ENCODE peak calls at places on chromosomes 12 and 14, in nine cellular contexts. One of them, this sample, is unnamed.

GRCh38 chr12:19298837-19299605 is 140.3 kb upstream of the AEBP2 start:
- DNase-seq in HFF-Myc: no peak
- DNase-seq in CD8-positive, alpha-beta memory T cell: no peak
- DNase-seq in GM23248: peak; percentile 30
- DNase-seq in NCI-H2107: no peak
- DNase-seq in endothelial cell: no peak
- DNase-seq in activated CD4-positive, alpha-beta T cell treated with anti-CD3 and anti-CD28 coated beads for 48 hours: no peak
- DNase-seq in progenitor cell of endocrine pancreas: no peak
- DNase-seq in GM10248: no peak
- DNase-seq in this sample: no peak

GRCh38 chr12:72236071-72236705 is 36.0 kb upstream of the TRHDE start:
- DNase-seq in HFF-Myc: no peak
- DNase-seq in CD8-positive, alpha-beta memory T cell: no peak
- DNase-seq in GM23248: peak; percentile 7
- DNase-seq in NCI-H2107: no peak
- DNase-seq in endothelial cell: no peak
- DNase-seq in activated CD4-positive, alpha-beta T cell treated with anti-CD3 and anti-CD28 coated beads for 48 hours: no peak
- DNase-seq in progenitor cell of endocrine pancreas: no peak
- DNase-seq in GM10248: no peak
- DNase-seq in this sample: no peak

GRCh38 chr14:51310453-51311074 is 70.5 kb downstream of the TMX1 start:
- DNase-seq in HFF-Myc: peak; percentile 83
- DNase-seq in CD8-positive, alpha-beta memory T cell: no peak
- DNase-seq in GM23248: peak; percentile 80
- DNase-seq in NCI-H2107: no peak
- DNase-seq in endothelial cell: no peak
- DNase-seq in activated CD4-positive, alpha-beta T cell treated with anti-CD3 and anti-CD28 coated beads for 48 hours: no peak
- DNase-seq in progenitor cell of endocrine pancreas: no peak
- DNase-seq in GM10248: no peak
- DNase-seq in this sample: no peak

GRCh38 chr12:34296143-34297041 is 274.1 kb downstream of the ALG10 start:
- DNase-seq in HFF-Myc: no peak
- DNase-seq in CD8-positive, alpha-beta memory T cell: no peak
- DNase-seq in GM23248: no peak
- DNase-seq in NCI-H2107: no peak
- DNase-seq in endothelial cell: no peak
- DNase-seq in activated CD4-positive, alpha-beta T cell treated with anti-CD3 and anti-CD28 coated beads for 48 hours: no peak
- DNase-seq in progenitor cell of endocrine pancreas: no peak
- DNase-seq in GM10248: no peak
- DNase-seq in this sample: peak; percentile 7

GRCh38 chr12:30896461-30896860 is 30.1 kb upstream of the TSPAN11 start:
- DNase-seq in HFF-Myc: no peak
- DNase-seq in CD8-positive, alpha-beta memory T cell: no peak
- DNase-seq in GM23248: peak; percentile 81
- DNase-seq in NCI-H2107: no peak
- DNase-seq in endothelial cell: no peak
- DNase-seq in activated CD4-positive, alpha-beta T cell treated with anti-CD3 and anti-CD28 coated beads for 48 hours: no peak
- DNase-seq in progenitor cell of endocrine pancreas: no peak
- DNase-seq in GM10248: no peak
- DNase-seq in this sample: no peak

GRCh38 chr14:42782744-42783143 is 1176.1 kb downstream of the LRFN5 start:
- DNase-seq in HFF-Myc: no peak
- DNase-seq in CD8-positive, alpha-beta memory T cell: no peak
- DNase-seq in GM23248: no peak
- DNase-seq in NCI-H2107: no peak
- DNase-seq in endothelial cell: no peak
- DNase-seq in activated CD4-positive, alpha-beta T cell treated with anti-CD3 and anti-CD28 coated beads for 48 hours: no peak
- DNase-seq in progenitor cell of endocrine pancreas: no peak
- DNase-seq in GM10248: no peak
- DNase-seq in this sample: no peak

GRCh38 chr14:55309761-55310365 is 38.6 kb downstream of the FBXO34 start:
- DNase-seq in HFF-Myc: no peak
- DNase-seq in CD8-positive, alpha-beta memory T cell: no peak
- DNase-seq in GM23248: peak; percentile 19
- DNase-seq in NCI-H2107: no peak
- DNase-seq in endothelial cell: no peak
- DNase-seq in activated CD4-positive, alpha-beta T cell treated with anti-CD3 and anti-CD28 coated beads for 48 hours: no peak
- DNase-seq in progenitor cell of endocrine pancreas: no peak
- DNase-seq in GM10248: no peak
- DNase-seq in this sample: no peak

GRCh38 chr12:129483494-129483893 is 420.3 kb downstream of the TMEM132D start:
- DNase-seq in HFF-Myc: no peak
- DNase-seq in CD8-positive, alpha-beta memory T cell: no peak
- DNase-seq in GM23248: no peak
- DNase-seq in NCI-H2107: no peak
- DNase-seq in endothelial cell: no peak
- DNase-seq in activated CD4-positive, alpha-beta T cell treated with anti-CD3 and anti-CD28 coated beads for 48 hours: no peak
- DNase-seq in progenitor cell of endocrine pancreas: no peak
- DNase-seq in GM10248: no peak
- DNase-seq in this sample: no peak

GRCh38 chr12:105257321-105257728 is 21.4 kb upstream of the APPL2 start:
- DNase-seq in HFF-Myc: peak; percentile 61
- DNase-seq in CD8-positive, alpha-beta memory T cell: no peak
- DNase-seq in GM23248: peak; percentile 92
- DNase-seq in NCI-H2107: no peak
- DNase-seq in endothelial cell: no peak
- DNase-seq in activated CD4-positive, alpha-beta T cell treated with anti-CD3 and anti-CD28 coated beads for 48 hours: no peak
- DNase-seq in progenitor cell of endocrine pancreas: no peak
- DNase-seq in GM10248: no peak
- DNase-seq in this sample: no peak

GRCh38 chr14:90993792-90994191 is 66.6 kb downstream of the RPS6KA5 start:
- DNase-seq in HFF-Myc: no peak
- DNase-seq in CD8-positive, alpha-beta memory T cell: no peak
- DNase-seq in GM23248: no peak
- DNase-seq in NCI-H2107: no peak
- DNase-seq in endothelial cell: no peak
- DNase-seq in activated CD4-positive, alpha-beta T cell treated with anti-CD3 and anti-CD28 coated beads for 48 hours: no peak
- DNase-seq in progenitor cell of endocrine pancreas: no peak
- DNase-seq in GM10248: no peak
- DNase-seq in this sample: no peak